ENCODE peak calls at places on chromosomes 7 and 10, in four cellular contexts. One of them, this sample, is unnamed.

GRCh38 chr10:35331894-35332640 is 4.2 kb upstream of the CCNY start:
- DNase-seq in occipital lobe: no peak
- DNase-seq in T-helper 2 cell: no peak
- DNase-seq in AG10803: peak
- DNase-seq in this sample: no peak

GRCh38 chr10:114384601-114385000 is 19.7 kb downstream of the AFAP1L2 start:
- DNase-seq in AG10803: no peak
- DNase-seq in occipital lobe: no peak
- DNase-seq in T-helper 2 cell: no peak
- DNase-seq in this sample: no peak

GRCh38 chr7:70599446-70600190 is 532.3 kb upstream of the GALNT17 start:
- DNase-seq in T-helper 2 cell: no peak
- DNase-seq in occipital lobe: no peak
- DNase-seq in AG10803: peak
- DNase-seq in this sample: no peak

GRCh38 chr7:26508917-26509316 is 217.3 kb downstream of the SNX10 start:
- DNase-seq in T-helper 2 cell: no peak
- DNase-seq in occipital lobe: no peak
- DNase-seq in AG10803: no peak
- DNase-seq in this sample: no peak

GRCh38 chr7:4345004-4345403 is 337.1 kb upstream of the FOXK1 start:
- DNase-seq in T-helper 2 cell: no peak
- DNase-seq in occipital lobe: no peak
- DNase-seq in AG10803: no peak
- DNase-seq in this sample: no peak

GRCh38 chr7:2211259-2211575 is 21.5 kb downstream of the MAD1L1 start:
- DNase-seq in T-helper 2 cell: no peak
- DNase-seq in occipital lobe: no peak
- DNase-seq in AG10803: no peak
- DNase-seq in this sample: peak

GRCh38 chr10:17453035-17453376 is 1.4 kb downstream of the ST8SIA6 start:
- DNase-seq in T-helper 2 cell: no peak
- DNase-seq in occipital lobe: no peak
- DNase-seq in AG10803: no peak
- DNase-seq in this sample: no peak

GRCh38 chr10:132132391-132132841 is 54.3 kb upstream of the DPYSL4 start:
- DNase-seq in AG10803: no peak
- DNase-seq in occipital lobe: no peak
- DNase-seq in T-helper 2 cell: no peak
- DNase-seq in this sample: no peak

GRCh38 chr10:119962837-119963236 is 70.3 kb downstream of the SEC23IP start:
- DNase-seq in T-helper 2 cell: no peak
- DNase-seq in occipital lobe: no peak
- DNase-seq in AG10803: no peak
- DNase-seq in this sample: no peak

GRCh38 chr10:4033341-4033896 is 248.4 kb upstream of the KLF6 start:
- DNase-seq in T-helper 2 cell: no peak
- DNase-seq in occipital lobe: no peak
- DNase-seq in AG10803: no peak
- DNase-seq in this sample: no peak

GRCh38 chr10:77456414-77456813 is 181.2 kb downstream of the KCNMA1 start:
- DNase-seq in AG10803: no peak
- DNase-seq in T-helper 2 cell: no peak
- DNase-seq in occipital lobe: no peak
- DNase-seq in this sample: no peak

GRCh38 chr7:7565746-7566650 is 686 bp upstream of the MIOS start:
- DNase-seq in T-helper 2 cell: no peak
- DNase-seq in AG10803: no peak
- DNase-seq in occipital lobe: no peak
- DNase-seq in this sample: no peak

GRCh38 chr10:60343254-60343653 is 46.4 kb downstream of the ANK3 start:
- DNase-seq in T-helper 2 cell: no peak
- DNase-seq in occipital lobe: no peak
- DNase-seq in AG10803: no peak
- DNase-seq in this sample: no peak

GRCh38 chr10:43340619-43341018 is 30.8 kb upstream of the FXYD4 start:
- DNase-seq in T-helper 2 cell: no peak
- DNase-seq in occipital lobe: peak
- DNase-seq in AG10803: no peak
- DNase-seq in this sample: no peak